ENCODE peak calls at places on chromosomes 13 and 19, in nine cellular contexts. One of them, this sample, is unnamed. For H3K9me3 and H3K4me1, the result is how much of the 10 kb centered on the place peaks cover.

GRCh38 chr19:53545271-53546065 is 7.5 kb downstream of the ZNF331 start:
- DNase-seq in neuronal stem cell: no peak
- DNase-seq in HCT116: no peak
- DNase-seq in cardiac muscle cell: no peak
- DNase-seq in SK-N-SH: no peak
- DNase-seq in body of pancreas: no peak
- DNase-seq in CD8-positive, alpha-beta memory T cell: no peak
- DNase-seq in ovary: no peak
- DNase-seq in Panc1: peak
- DNase-seq in this sample: peak

GRCh38 chr13:75725784-75726183 is 89.7 kb downstream of the LMO7 start:
- DNase-seq in Panc1: no peak
- DNase-seq in ovary: no peak
- DNase-seq in HCT116: no peak
- DNase-seq in CD8-positive, alpha-beta memory T cell: no peak
- DNase-seq in SK-N-SH: no peak
- DNase-seq in neuronal stem cell: no peak
- DNase-seq in cardiac muscle cell: no peak
- DNase-seq in body of pancreas: no peak
- DNase-seq in this sample: no peak

GRCh38 chr19:6708346-6708745 is 12.1 kb downstream of the C3 start:
- DNase-seq in SK-N-SH: no peak
- DNase-seq in ovary: no peak
- DNase-seq in CD8-positive, alpha-beta memory T cell: no peak
- DNase-seq in body of pancreas: no peak
- DNase-seq in Panc1: no peak
- DNase-seq in neuronal stem cell: no peak
- DNase-seq in HCT116: no peak
- DNase-seq in cardiac muscle cell: no peak
- DNase-seq in this sample: no peak

GRCh38 chr13:99985243-99985874 is 3.8 kb downstream of the ZIC2 start:
- DNase-seq in Panc1: no peak
- DNase-seq in cardiac muscle cell: no peak
- DNase-seq in SK-N-SH: no peak
- DNase-seq in ovary: no peak
- DNase-seq in CD8-positive, alpha-beta memory T cell: no peak
- DNase-seq in neuronal stem cell: no peak
- DNase-seq in body of pancreas: no peak
- DNase-seq in HCT116: no peak
- DNase-seq in this sample: no peak

GRCh38 chr13:101523732-101524131 is 71.3 kb downstream of the ITGBL1 start:
- DNase-seq in HCT116: no peak
- DNase-seq in ovary: no peak
- DNase-seq in Panc1: no peak
- DNase-seq in cardiac muscle cell: peak
- DNase-seq in body of pancreas: no peak
- DNase-seq in SK-N-SH: no peak
- DNase-seq in neuronal stem cell: no peak
- DNase-seq in CD8-positive, alpha-beta memory T cell: no peak
- DNase-seq in this sample: no peak

GRCh38 chr13:66914155-66914554 is 316.0 kb downstream of the PCDH9 start:
- DNase-seq in ovary: no peak
- DNase-seq in Panc1: no peak
- DNase-seq in HCT116: no peak
- DNase-seq in SK-N-SH: no peak
- DNase-seq in CD8-positive, alpha-beta memory T cell: no peak
- DNase-seq in body of pancreas: no peak
- DNase-seq in neuronal stem cell: no peak
- DNase-seq in cardiac muscle cell: no peak
- DNase-seq in this sample: no peak

GRCh38 chr19:10727599-10728250 is 9.8 kb downstream of the DNM2 start:
- DNase-seq in CD8-positive, alpha-beta memory T cell: no peak
- DNase-seq in neuronal stem cell: no peak
- DNase-seq in Panc1: no peak
- DNase-seq in ovary: no peak
- DNase-seq in cardiac muscle cell: no peak
- DNase-seq in HCT116: no peak
- DNase-seq in SK-N-SH: no peak
- DNase-seq in body of pancreas: no peak
- DNase-seq in this sample: no peak

GRCh38 chr13:25415196-25415595 is 43.4 kb downstream of the ATP8A2 start:
- DNase-seq in HCT116: no peak
- DNase-seq in SK-N-SH: no peak
- DNase-seq in body of pancreas: no peak
- DNase-seq in CD8-positive, alpha-beta memory T cell: no peak
- DNase-seq in neuronal stem cell: no peak
- DNase-seq in cardiac muscle cell: no peak
- DNase-seq in Panc1: no peak
- DNase-seq in ovary: no peak
- DNase-seq in this sample: no peak

GRCh38 chr19:19900124-19900523 is 622 bp upstream of the ZNF93 start:
- DNase-seq in CD8-positive, alpha-beta memory T cell: no peak
- DNase-seq in cardiac muscle cell: peak
- DNase-seq in ovary: no peak
- DNase-seq in SK-N-SH: peak
- DNase-seq in Panc1: no peak
- DNase-seq in HCT116: no peak
- DNase-seq in body of pancreas: no peak
- DNase-seq in neuronal stem cell: no peak
- DNase-seq in this sample: no peak

GRCh38 chr13:23673354-23673753 is 103.1 kb downstream of the TNFRSF19 start:
- DNase-seq in neuronal stem cell: no peak
- DNase-seq in ovary: no peak
- DNase-seq in SK-N-SH: no peak
- DNase-seq in HCT116: no peak
- DNase-seq in CD8-positive, alpha-beta memory T cell: no peak
- DNase-seq in Panc1: no peak
- DNase-seq in cardiac muscle cell: peak
- DNase-seq in body of pancreas: no peak
- DNase-seq in this sample: no peak

GRCh38 chr13:98784666-98785065 is 32.2 kb upstream of the SLC15A1 start:
- DNase-seq in CD8-positive, alpha-beta memory T cell: no peak
- DNase-seq in HCT116: no peak
- DNase-seq in cardiac muscle cell: no peak
- DNase-seq in SK-N-SH: no peak
- DNase-seq in neuronal stem cell: no peak
- DNase-seq in ovary: no peak
- DNase-seq in Panc1: no peak
- DNase-seq in body of pancreas: no peak
- DNase-seq in this sample: no peak

GRCh38 chr13:108609353-108609752 is 20.1 kb upstream of the MYO16 start:
- DNase-seq in cardiac muscle cell: peak
- DNase-seq in Panc1: no peak
- DNase-seq in body of pancreas: no peak
- DNase-seq in ovary: no peak
- DNase-seq in CD8-positive, alpha-beta memory T cell: no peak
- DNase-seq in HCT116: peak
- DNase-seq in neuronal stem cell: no peak
- DNase-seq in SK-N-SH: peak
- DNase-seq in this sample: no peak

GRCh38 chr13:49499889-49500660 is 4.3 kb downstream of the PHF11 start:
- DNase-seq in body of pancreas: no peak
- DNase-seq in ovary: no peak
- DNase-seq in Panc1: no peak
- DNase-seq in SK-N-SH: no peak
- DNase-seq in HCT116: no peak
- DNase-seq in cardiac muscle cell: peak
- DNase-seq in neuronal stem cell: no peak
- DNase-seq in CD8-positive, alpha-beta memory T cell: no peak
- DNase-seq in this sample: no peak

GRCh38 chr19:14722127-14722526 is 32.3 kb downstream of the ZNF333 start:
- DNase-seq in CD8-positive, alpha-beta memory T cell: no peak
- DNase-seq in cardiac muscle cell: no peak
- DNase-seq in HCT116: no peak
- DNase-seq in body of pancreas: no peak
- DNase-seq in SK-N-SH: no peak
- DNase-seq in ovary: no peak
- DNase-seq in neuronal stem cell: no peak
- DNase-seq in Panc1: no peak
- DNase-seq in this sample: no peak

GRCh38 chr19:14719162-14719561 is 29.3 kb downstream of the ZNF333 start:
- DNase-seq in cardiac muscle cell: no peak
- DNase-seq in CD8-positive, alpha-beta memory T cell: no peak
- DNase-seq in HCT116: no peak
- DNase-seq in neuronal stem cell: no peak
- DNase-seq in ovary: no peak
- DNase-seq in Panc1: no peak
- DNase-seq in SK-N-SH: no peak
- DNase-seq in body of pancreas: no peak
- DNase-seq in this sample: no peak

GRCh38 chr19:14715841-14716240 is 26.0 kb downstream of the ZNF333 start:
- DNase-seq in cardiac muscle cell: no peak
- DNase-seq in ovary: no peak
- DNase-seq in HCT116: no peak
- DNase-seq in neuronal stem cell: no peak
- DNase-seq in body of pancreas: no peak
- DNase-seq in Panc1: no peak
- DNase-seq in SK-N-SH: no peak
- DNase-seq in CD8-positive, alpha-beta memory T cell: no peak
- DNase-seq in this sample: no peak

GRCh38 chr19:14718522-14719113 is 28.8 kb downstream of the ZNF333 start:
- DNase-seq in neuronal stem cell: no peak
- DNase-seq in Panc1: no peak
- DNase-seq in CD8-positive, alpha-beta memory T cell: no peak
- DNase-seq in HCT116: no peak
- DNase-seq in ovary: no peak
- DNase-seq in SK-N-SH: no peak
- DNase-seq in body of pancreas: no peak
- DNase-seq in cardiac muscle cell: peak
- DNase-seq in this sample: no peak
- H3K9me3 ChIP-seq in neuronal stem cell: half or more
- H3K9me3 ChIP-seq in Panc1: half or more
- H3K9me3 ChIP-seq in CD8-positive, alpha-beta memory T cell: half or more
- H3K9me3 ChIP-seq in HCT116: under half
- H3K9me3 ChIP-seq in ovary: half or more
- H3K9me3 ChIP-seq in SK-N-SH: under half
- H3K9me3 ChIP-seq in body of pancreas: half or more
- H3K9me3 ChIP-seq in cardiac muscle cell: under half
- H3K9me3 ChIP-seq in this sample: under half

GRCh38 chr19:9107375-9107774 is at the start of gene OR7G2:
- DNase-seq in HCT116: no peak
- DNase-seq in CD8-positive, alpha-beta memory T cell: no peak
- DNase-seq in body of pancreas: no peak
- DNase-seq in Panc1: no peak
- DNase-seq in ovary: no peak
- DNase-seq in cardiac muscle cell: no peak
- DNase-seq in SK-N-SH: no peak
- DNase-seq in neuronal stem cell: no peak
- DNase-seq in this sample: no peak

GRCh38 chr19:9115307-9115813 is at the start of gene OR7G1:
- DNase-seq in CD8-positive, alpha-beta memory T cell: no peak
- DNase-seq in neuronal stem cell: no peak
- DNase-seq in ovary: no peak
- DNase-seq in HCT116: no peak
- DNase-seq in cardiac muscle cell: no peak
- DNase-seq in Panc1: no peak
- DNase-seq in SK-N-SH: no peak
- DNase-seq in body of pancreas: no peak
- DNase-seq in this sample: no peak

GRCh38 chr19:9109959-9110358 is 2.7 kb upstream of the OR7G2 start:
- DNase-seq in neuronal stem cell: no peak
- DNase-seq in SK-N-SH: no peak
- DNase-seq in cardiac muscle cell: no peak
- DNase-seq in HCT116: no peak
- DNase-seq in body of pancreas: no peak
- DNase-seq in ovary: no peak
- DNase-seq in Panc1: no peak
- DNase-seq in CD8-positive, alpha-beta memory T cell: no peak
- DNase-seq in this sample: no peak
- H3K27ac ChIP-seq in neuronal stem cell: no peak
- H3K27ac ChIP-seq in SK-N-SH: no peak
- H3K27ac ChIP-seq in cardiac muscle cell: no peak
- H3K27ac ChIP-seq in HCT116: no peak
- H3K27ac ChIP-seq in body of pancreas: no peak
- H3K27ac ChIP-seq in ovary: no peak
- H3K27ac ChIP-seq in Panc1: no peak
- H3K27ac ChIP-seq in CD8-positive, alpha-beta memory T cell: no peak
- H3K27ac ChIP-seq in this sample: no peak

GRCh38 chr19:34309368-34310138 is 55.2 kb downstream of the GARRE1 start:
- DNase-seq in SK-N-SH: no peak
- DNase-seq in cardiac muscle cell: no peak
- DNase-seq in HCT116: no peak
- DNase-seq in CD8-positive, alpha-beta memory T cell: no peak
- DNase-seq in ovary: no peak
- DNase-seq in body of pancreas: no peak
- DNase-seq in Panc1: no peak
- DNase-seq in neuronal stem cell: no peak
- DNase-seq in this sample: no peak

GRCh38 chr19:34306824-34307223 is 52.5 kb downstream of the GARRE1 start:
- DNase-seq in SK-N-SH: no peak
- DNase-seq in HCT116: no peak
- DNase-seq in neuronal stem cell: no peak
- DNase-seq in cardiac muscle cell: no peak
- DNase-seq in ovary: no peak
- DNase-seq in body of pancreas: no peak
- DNase-seq in Panc1: no peak
- DNase-seq in CD8-positive, alpha-beta memory T cell: no peak
- DNase-seq in this sample: no peak

GRCh38 chr19:34308381-34309367 is 54.3 kb downstream of the GARRE1 start:
- DNase-seq in body of pancreas: no peak
- DNase-seq in neuronal stem cell: no peak
- DNase-seq in ovary: no peak
- DNase-seq in cardiac muscle cell: peak
- DNase-seq in CD8-positive, alpha-beta memory T cell: peak
- DNase-seq in Panc1: no peak
- DNase-seq in SK-N-SH: no peak
- DNase-seq in HCT116: no peak
- DNase-seq in this sample: no peak

GRCh38 chr19:34305221-34306058 is 51.1 kb downstream of the GARRE1 start:
- DNase-seq in CD8-positive, alpha-beta memory T cell: no peak
- DNase-seq in body of pancreas: no peak
- DNase-seq in cardiac muscle cell: peak
- DNase-seq in SK-N-SH: no peak
- DNase-seq in HCT116: no peak
- DNase-seq in ovary: no peak
- DNase-seq in neuronal stem cell: no peak
- DNase-seq in Panc1: no peak
- DNase-seq in this sample: no peak

GRCh38 chr19:34306213-34306661 is 51.9 kb downstream of the GARRE1 start:
- DNase-seq in cardiac muscle cell: no peak
- DNase-seq in body of pancreas: peak
- DNase-seq in CD8-positive, alpha-beta memory T cell: no peak
- DNase-seq in SK-N-SH: no peak
- DNase-seq in neuronal stem cell: no peak
- DNase-seq in HCT116: no peak
- DNase-seq in ovary: no peak
- DNase-seq in Panc1: no peak
- DNase-seq in this sample: no peak
- H3K4me1 ChIP-seq in cardiac muscle cell: under half
- H3K4me1 ChIP-seq in body of pancreas: under half
- H3K4me1 ChIP-seq in CD8-positive, alpha-beta memory T cell: under half
- H3K4me1 ChIP-seq in SK-N-SH: under half
- H3K4me1 ChIP-seq in neuronal stem cell: under half
- H3K4me1 ChIP-seq in HCT116: under half
- H3K4me1 ChIP-seq in ovary: under half
- H3K4me1 ChIP-seq in Panc1: under half
- H3K4me1 ChIP-seq in this sample: under half

DNA sequence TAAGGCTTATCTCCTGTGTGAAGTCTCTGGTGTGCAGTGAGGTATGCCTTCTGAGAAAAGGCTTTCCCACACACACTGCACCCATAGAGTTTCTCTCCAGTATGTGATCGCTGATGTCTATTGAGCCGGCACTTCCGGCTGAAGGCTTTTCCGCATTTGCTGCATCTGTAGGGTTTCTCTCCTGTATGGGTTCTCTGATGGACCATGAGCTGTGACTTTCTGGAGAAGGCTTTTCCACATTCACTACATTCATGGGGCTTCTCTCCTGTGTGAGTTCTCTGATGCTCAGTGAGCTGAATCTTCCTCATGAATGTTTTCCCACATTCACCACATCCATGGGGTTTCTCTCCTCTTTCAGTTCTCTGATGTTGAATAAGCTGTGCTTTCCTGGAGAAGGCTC is 14.7 kb downstream of the ZNF577 start:
- DNase-seq in neuronal stem cell: no peak
- DNase-seq in HCT116: no peak
- DNase-seq in ovary: no peak
- DNase-seq in CD8-positive, alpha-beta memory T cell: no peak
- DNase-seq in SK-N-SH: no peak
- DNase-seq in Panc1: no peak
- DNase-seq in body of pancreas: no peak
- DNase-seq in cardiac muscle cell: no peak
- DNase-seq in this sample: no peak
- H3K9me3 ChIP-seq in neuronal stem cell: half or more
- H3K9me3 ChIP-seq in HCT116: under half
- H3K9me3 ChIP-seq in ovary: half or more
- H3K9me3 ChIP-seq in CD8-positive, alpha-beta memory T cell: half or more
- H3K9me3 ChIP-seq in SK-N-SH: under half
- H3K9me3 ChIP-seq in Panc1: under half
- H3K9me3 ChIP-seq in body of pancreas: half or more
- H3K9me3 ChIP-seq in cardiac muscle cell: under half
- H3K9me3 ChIP-seq in this sample: under half